ENCODE peak calls at places on chromosomes 16 and 17, in seven cellular contexts. Z is HCT116, D is colonic mucosa, W is stomach, Q is IMR-90, Y is A549, H is heart left ventricle. F is an unnamed sample. For H3K4me1, the result is how much of the 10 kb centered on the place peaks cover.

GRCh38 chr17:78144736-78145641 is 1.2 kb upstream of the C17orf99 start:
- DNase-seq in Z (no peak), D (peak), W (peak), Q (no peak), Y (peak), H (no peak), F (no peak)

GRCh38 chr16:31269541-31269940 is 9.8 kb downstream of the ITGAM start:
- DNase-seq in Z (no peak), D (no peak), W (no peak), Q (no peak), Y (no peak), H (no peak), F (no peak)

GRCh38 chr16:2710711-2711231 is 9.3 kb downstream of the PRSS27 start:
- DNase-seq in Z (no peak), D (no peak), W (no peak), Q (no peak), Y (no peak), H (no peak), F (no peak)

GRCh38 chr17:41308918-41309359 is at the start of gene KRTAP16-1:
- DNase-seq in Z (no peak), D (no peak), W (no peak), Q (no peak), Y (no peak), H (no peak), F (peak)

GRCh38 chr17:60127068-60128064 is 22.4 kb upstream of the CA4 start:
- DNase-seq in Z (no peak), D (no peak), W (no peak), Q (no peak), Y (no peak), H (no peak), F (no peak)

GRCh38 chr17:45147581-45148182 is 593 bp upstream of the HEXIM1 start:
- DNase-seq in Z (peak), D (peak), W (peak), Q (peak), Y (peak), H (peak), F (peak)

GRCh38 chr17:33521784-33522183 is 228.7 kb upstream of the ASIC2 start:
- DNase-seq in Z (no peak), D (peak), W (no peak), Q (no peak), Y (no peak), H (no peak), F (no peak)

GRCh38 chr16:1539720-1540555 is 6.5 kb downstream of the TMEM204 start:
- DNase-seq in Z (no peak), D (no peak), W (no peak), Q (no peak), Y (no peak), H (peak), F (no peak)

GRCh38 chr17:36510636-36511035 is 24.0 kb downstream of the MYO19 start:
- DNase-seq in Z (no peak), D (no peak), W (no peak), Q (no peak), Y (no peak), H (no peak), F (no peak)

GRCh38 chr17:18139092-18139491 is 30.5 kb downstream of the MYO15A start:
- DNase-seq in Z (no peak), D (no peak), W (no peak), Q (no peak), Y (no peak), H (no peak), F (no peak)

GRCh38 chr16:75064403-75065148 is 52.0 kb downstream of the LDHD start:
- DNase-seq in Z (no peak), D (peak), W (peak), Q (peak), Y (no peak), H (no peak), F (no peak)

GRCh38 chr17:76573096-76573495 is 12.6 kb downstream of the ST6GALNAC2 start:
- DNase-seq in Z (no peak), D (no peak), W (no peak), Q (no peak), Y (no peak), H (no peak), F (no peak)

GRCh38 chr17:74780443-74781238 is 4.5 kb upstream of the NAT9 start:
- DNase-seq in Z (peak), D (no peak), W (no peak), Q (no peak), Y (peak), H (no peak), F (peak)

GRCh38 chr16:66270333-66270927 is 96.1 kb upstream of the CDH5 start:
- DNase-seq in Z (peak), D (peak), W (peak), Q (peak), Y (peak), H (peak), F (peak)

GRCh38 chr17:74521701-74522201 is 9.5 kb downstream of the CD300LB start:
- DNase-seq in Z (no peak), D (peak), W (peak), Q (no peak), Y (no peak), H (no peak), F (no peak)

GRCh38 chr17:78716814-78717393 is 65.2 kb downstream of the CYTH1 start:
- DNase-seq in Z (no peak), D (peak), W (peak), Q (peak), Y (peak), H (peak), F (peak)

GRCh38 chr16:81873843-81874752 is 95.0 kb downstream of the PLCG2 start:
- DNase-seq in Z (peak), D (peak), W (peak), Q (peak), Y (peak), H (no peak), F (peak)

GRCh38 chr17:59154335-59154720 is 658 bp downstream of the SKA2 start:
- DNase-seq in Z (no peak), D (peak), W (peak), Q (peak), Y (peak), H (no peak), F (peak)

GRCh38 chr17:78488867-78489634 is 88.1 kb downstream of the DNAH17 start:
- DNase-seq in Z (no peak), D (no peak), W (no peak), Q (no peak), Y (peak), H (no peak), F (no peak)

GRCh38 chr17:38701504-38702165 is 3.4 kb upstream of the MLLT6 start:
- DNase-seq in Z (no peak), D (peak), W (no peak), Q (peak), Y (peak), H (no peak), F (peak)

GRCh38 chr17:66604381-66604780 is 230.5 kb upstream of the CACNG5 start:
- DNase-seq in Z (no peak), D (no peak), W (no peak), Q (no peak), Y (no peak), H (no peak), F (no peak)

GRCh38 chr17:2071421-2072281 is 16.7 kb downstream of the HIC1 start:
- DNase-seq in Z (no peak), D (peak), W (no peak), Q (peak), Y (no peak), H (peak), F (no peak)
- H3K4me1 ChIP-seq in Z (under half), D (under half), W (under half), Q (half or more), Y (under half), H (half or more), F (under half)

GRCh38 chr17:81471804-81472456 is 40.7 kb downstream of the ACTG1 start:
- DNase-seq in Z (peak), D (peak), W (no peak), Q (no peak), Y (peak), H (no peak), F (no peak)
- H3K4me3 ChIP-seq in Z (peak), D (no peak), W (no peak), Q (no peak), Y (no peak), H (no peak), F (no peak)

GRCh38 chr16:57186630-57187507 is 740 bp downstream of the RSPRY1 start:
- DNase-seq in Z (no peak), D (peak), W (no peak), Q (no peak), Y (peak), H (no peak), F (peak)
- H3K4me1 ChIP-seq in Z (under half), D (under half), W (under half), Q (under half), Y (under half), H (half or more), F (under half)

DNA sequence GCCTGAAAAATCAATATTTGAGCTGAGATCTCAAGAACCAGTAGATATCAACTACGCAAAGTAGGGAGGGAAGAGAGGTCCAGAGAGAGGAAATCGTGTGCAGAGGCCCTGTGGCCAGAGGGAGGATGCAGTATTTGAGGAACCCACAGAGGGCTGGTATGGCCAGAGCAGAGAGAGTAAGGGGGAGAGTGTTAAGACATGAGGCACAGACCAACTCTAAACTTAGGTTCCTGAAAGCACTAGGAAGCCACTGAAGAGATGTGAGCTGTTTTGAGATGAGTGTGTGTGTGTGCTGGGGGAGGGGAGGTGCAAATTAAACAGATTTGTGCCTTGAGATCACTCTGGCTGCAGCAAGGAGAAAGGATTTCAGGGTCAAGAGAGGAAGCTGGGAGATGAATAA is 10.9 kb downstream of the SLC13A2 start:
- DNase-seq in Z (no peak), D (no peak), W (no peak), Q (no peak), Y (no peak), H (no peak), F (peak)
- H3K4me3 ChIP-seq in Z (no peak), D (no peak), W (no peak), Q (no peak), Y (no peak), H (no peak), F (no peak)

DNA sequence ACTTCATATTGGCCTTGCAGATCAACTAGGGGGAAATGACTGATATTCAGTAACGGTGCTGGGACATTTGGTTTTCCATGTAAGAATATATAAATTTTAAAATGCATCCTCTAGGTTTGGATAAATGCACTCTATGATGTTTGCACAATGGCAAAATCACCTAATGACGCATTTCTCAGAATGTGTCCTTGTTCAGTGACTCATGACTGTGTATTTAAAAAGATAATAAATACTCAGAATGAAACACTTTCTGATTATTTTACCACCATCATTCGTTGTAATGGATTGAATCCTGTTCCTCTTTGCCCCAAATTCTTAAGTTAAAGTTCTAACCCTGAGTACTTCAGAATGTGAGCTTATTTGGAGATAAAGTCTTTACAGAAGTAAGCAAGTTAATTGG is 17.2 kb upstream of the ADGRG1 start:
- DNase-seq in Z (no peak), D (no peak), W (no peak), Q (peak), Y (peak), H (no peak), F (no peak)
- H3K4me1 ChIP-seq in Z (under half), D (under half), W (under half), Q (under half), Y (half or more), H (under half), F (under half)

DNA sequence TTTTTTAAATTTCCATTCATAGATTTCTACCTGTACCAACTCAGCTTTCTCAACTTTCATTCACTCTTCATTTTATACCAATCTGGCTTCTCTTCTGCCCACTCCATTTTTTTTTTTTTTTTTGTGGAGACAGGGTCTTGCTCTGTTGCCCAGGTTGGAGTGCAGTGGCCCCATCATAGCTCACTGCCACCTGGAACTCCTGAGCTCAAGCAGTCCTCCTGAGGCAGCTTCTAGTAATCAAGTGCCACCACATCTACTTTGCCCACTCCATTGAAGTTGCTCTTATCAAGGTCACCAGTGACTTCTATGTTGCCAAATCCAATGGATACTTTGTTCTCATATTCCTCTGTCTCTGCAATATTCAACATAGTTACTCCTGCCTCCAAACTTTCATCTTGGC is 1.7 kb downstream of the SUPT6H start:
- DNase-seq in Z (no peak), D (no peak), W (no peak), Q (no peak), Y (no peak), H (no peak), F (no peak)
- H3K4me3 ChIP-seq in Z (no peak), D (no peak), W (no peak), Q (no peak), Y (peak), H (no peak), F (peak)

DNA sequence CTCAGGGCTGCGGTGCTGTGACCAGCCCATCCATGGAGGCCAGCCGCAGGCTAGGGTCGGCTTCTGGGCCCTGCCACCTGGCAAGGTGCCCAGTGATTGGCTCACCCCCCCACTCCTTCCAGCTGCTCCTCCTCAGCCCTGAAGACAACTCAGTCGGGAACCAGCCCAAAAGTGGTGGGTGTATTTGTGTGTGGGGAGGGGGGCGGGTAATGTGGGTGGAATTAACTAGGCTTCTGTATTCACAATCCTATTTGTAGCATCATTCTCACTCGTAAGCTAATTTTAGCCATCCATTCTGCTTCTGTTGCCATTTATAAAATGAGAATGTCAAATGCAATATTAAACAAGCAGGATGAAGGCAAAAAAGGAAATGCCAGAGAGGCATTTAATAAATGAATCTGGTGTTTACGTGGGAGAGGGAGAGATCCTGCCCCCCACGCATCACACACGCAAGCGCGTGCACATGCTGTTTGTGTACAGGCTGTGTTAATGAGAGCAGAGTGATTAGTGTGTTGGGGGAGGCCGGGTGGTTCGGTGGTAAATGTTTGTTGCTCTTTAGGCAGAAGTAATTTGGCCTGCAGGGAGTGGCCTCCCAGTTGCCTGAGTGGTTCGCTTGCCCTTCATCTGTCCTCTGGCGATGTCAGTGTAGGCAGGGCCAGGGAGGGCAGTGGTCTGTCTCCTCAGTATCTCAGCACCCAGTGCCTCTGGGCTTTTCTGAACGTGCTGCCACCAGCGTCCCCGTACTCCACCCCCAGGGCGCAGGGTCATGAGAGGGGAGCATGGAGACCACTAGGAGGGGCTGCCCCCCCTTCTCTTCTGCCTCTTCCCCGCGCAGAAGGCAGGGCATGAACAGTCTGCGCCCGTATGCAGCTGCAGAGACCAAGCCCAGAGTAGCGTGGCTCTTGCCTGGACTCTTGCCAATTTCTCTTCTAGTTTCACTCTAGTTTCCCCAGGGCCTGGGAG is 140.0 kb downstream of the CCDC182 start:
- DNase-seq in Z (no peak), D (peak), W (peak), Q (peak), Y (no peak), H (no peak), F (no peak)
- H3K4me1 ChIP-seq in Z (under half), D (under half), W (under half), Q (under half), Y (under half), H (half or more), F (half or more)